ENCODE peak calls at places on chromosome 12, in four cellular contexts. I is effector CD8-positive, alpha-beta T cell; L is Peyer's patch; G is HT-29. Q is an unnamed sample.

GRCh38 chr12:1801285-1801975 is 18.9 kb upstream of the LRTM2 start:
- DNase-seq in I (no peak), L (no peak), G (no peak), Q (no peak)

GRCh38 chr12:132348176-132348575 is 18.8 kb upstream of the GALNT9 start:
- DNase-seq in I (no peak), L (no peak), G (no peak), Q (no peak)

GRCh38 chr12:91419809-91420208 is 237.2 kb upstream of the DCN start:
- DNase-seq in I (no peak), L (no peak), G (no peak), Q (no peak)

GRCh38 chr12:109982211-109982610 is 14.0 kb downstream of the GIT2 start:
- DNase-seq in I (no peak), L (no peak), G (no peak), Q (no peak)

GRCh38 chr12:113087193-113087592 is 30.7 kb downstream of the DTX1 start:
- DNase-seq in I (no peak), L (no peak), G (no peak), Q (no peak)

GRCh38 chr12:59375633-59376032 is 220.2 kb upstream of the SLC16A7 start:
- DNase-seq in I (no peak), L (no peak), G (no peak), Q (no peak)

GRCh38 chr12:105741786-105742566 is 396.8 kb downstream of the NUAK1 start:
- DNase-seq in I (no peak), L (no peak), G (no peak), Q (peak)

GRCh38 chr12:131907379-131908081 is 13.1 kb downstream of the ULK1 start:
- DNase-seq in I (no peak), L (no peak), G (no peak), Q (no peak)

GRCh38 chr12:93380480-93381121 is 2.9 kb downstream of the NUDT4 start:
- DNase-seq in I (no peak), L (no peak), G (peak), Q (peak)

GRCh38 chr12:47095446-47096236 is 15.9 kb upstream of the AMIGO2 start:
- DNase-seq in I (no peak), L (no peak), G (no peak), Q (peak)

GRCh38 chr12:132020292-132020691 is 70.5 kb downstream of the EP400 start:
- DNase-seq in I (no peak), L (peak), G (no peak), Q (no peak)

GRCh38 chr12:25950329-25951115 is 8.0 kb upstream of the RASSF8 start:
- DNase-seq in I (no peak), L (no peak), G (no peak), Q (no peak)

GRCh38 chr12:106764738-106765137 is 9.7 kb upstream of the RIC8B start:
- DNase-seq in I (no peak), L (no peak), G (no peak), Q (peak)

GRCh38 chr12:108090107-108090899 is 38.8 kb upstream of the WSCD2 start:
- DNase-seq in I (no peak), L (no peak), G (no peak), Q (no peak)

GRCh38 chr12:121525411-121525810 is 55.4 kb downstream of the KDM2B start:
- DNase-seq in I (no peak), L (no peak), G (no peak), Q (no peak)

GRCh38 chr12:6215932-6216494 is 15.8 kb downstream of the CD9 start:
- DNase-seq in I (no peak), L (peak), G (peak), Q (peak)

GRCh38 chr12:31603546-31604009 is 12.6 kb upstream of the DENND5B start:
- DNase-seq in I (no peak), L (peak), G (no peak), Q (no peak)

GRCh38 chr12:2215709-2216560 is 163.1 kb downstream of the CACNA1C start:
- DNase-seq in I (no peak), L (no peak), G (no peak), Q (no peak)

GRCh38 chr12:96431067-96431466 is 30.8 kb upstream of the CDK17 start:
- DNase-seq in I (no peak), L (no peak), G (no peak), Q (peak)

Q was measured in kidney tubule cell.